ENCODE peak calls at places on chromosome 12, in four cellular contexts. X is NB4, N is HCT116, G is GM12878. A is an unnamed sample.

GRCh38 chr12:98126637-98127335 is 388.6 kb upstream of the TMPO start:
- DNase-seq in G (no peak), X (no peak), N (no peak), A (no peak)

GRCh38 chr12:57128519-57129247 is 400 bp downstream of the LRP1 start:
- DNase-seq in G (no peak), X (no peak), N (no peak), A (no peak)

GRCh38 chr12:59646636-59647035 is 50.8 kb downstream of the SLC16A7 start:
- DNase-seq in X (no peak), G (no peak), N (no peak), A (no peak)

GRCh38 chr12:57896437-57897201 is 44.7 kb upstream of the ATP23 start:
- DNase-seq in X (no peak), G (no peak), N (no peak), A (peak)

GRCh38 chr12:65756956-65757511 is 67.2 kb upstream of the HMGA2 start:
- DNase-seq in G (peak), N (no peak), X (no peak), A (no peak)

GRCh38 chr12:106893451-106893850 is 62.3 kb upstream of the TMEM263 start:
- DNase-seq in N (no peak), G (no peak), X (no peak), A (peak)

GRCh38 chr12:5461966-5462365 is 30.1 kb downstream of the NTF3 start:
- DNase-seq in N (no peak), X (no peak), G (no peak), A (no peak)

GRCh38 chr12:117967512-117967911 is 1.3 kb downstream of the KSR2 start:
- DNase-seq in N (no peak), X (no peak), G (no peak), A (no peak)

GRCh38 chr12:112049351-112049750 is 36.1 kb downstream of the ERP29 start:
- DNase-seq in X (peak), G (no peak), N (no peak), A (no peak)

GRCh38 chr12:12813120-12814101 is at the start of gene DDX47:
- DNase-seq in N (peak), X (peak), G (peak), A (peak)

GRCh38 chr12:48979602-48980388 is 1.7 kb downstream of the WNT1 start:
- DNase-seq in X (peak), N (no peak), G (no peak), A (no peak)

GRCh38 chr12:113241191-113242017 is 20.1 kb downstream of the TPCN1 start:
- DNase-seq in X (peak), G (no peak), N (no peak), A (no peak)

GRCh38 chr12:88242161-88242925 is 100.2 kb downstream of the TMTC3 start:
- DNase-seq in X (no peak), G (no peak), N (peak), A (peak)

GRCh38 chr12:80593766-80594165 is 113.7 kb upstream of the MYF6 start:
- DNase-seq in N (no peak), G (no peak), X (no peak), A (no peak)

GRCh38 chr12:6818246-6819006 is 3.2 kb upstream of the GPR162 start:
- DNase-seq in N (no peak), G (no peak), X (no peak), A (no peak)

GRCh38 chr12:123289911-123290310 is 18.3 kb upstream of the CDK2AP1 start:
- DNase-seq in N (no peak), G (no peak), X (no peak), A (no peak)

GRCh38 chr12:114399664-114400211 is 6.2 kb downstream of the TBX5 start:
- DNase-seq in N (peak), G (no peak), X (no peak), A (no peak)

GRCh38 chr12:31970199-31970598 is 11.0 kb downstream of the RESF1 start:
- DNase-seq in X (no peak), N (no peak), G (no peak), A (peak)

GRCh38 chr12:15634010-15634676 is 155.0 kb downstream of the EPS8 start:
- DNase-seq in G (no peak), X (peak), N (no peak), A (no peak)
- TF ChIP-seq MAX in G (no peak), X (no peak), N (no peak), A (no peak)

GRCh38 chr12:77401480-77402105 is 336.2 kb upstream of the E2F7 start:
- DNase-seq in X (no peak), G (no peak), N (no peak), A (no peak)

GRCh38 chr12:77406131-77406905 is 340.9 kb upstream of the E2F7 start:
- DNase-seq in X (no peak), G (no peak), N (no peak), A (no peak)

GRCh38 chr12:77402726-77403125 is 337.4 kb upstream of the E2F7 start:
- DNase-seq in G (no peak), X (no peak), N (no peak), A (no peak)

GRCh38 chr12:77401062-77401461 is 335.7 kb upstream of the E2F7 start:
- DNase-seq in N (no peak), X (no peak), G (no peak), A (no peak)
- TF ChIP-seq POLR2A in N (no peak), X (no peak), G (no peak), A (no peak)

GRCh38 chr12:52037248-52037861 is 13.9 kb upstream of the NR4A1 start:
- DNase-seq in N (no peak), G (no peak), X (no peak), A (no peak)
- TF ChIP-seq MAX in N (no peak), G (no peak), X (no peak), A (no peak)

GRCh38 chr12:121811434-121812319 is 7.9 kb downstream of the SETD1B start:
- DNase-seq in G (no peak), N (no peak), X (peak), A (peak)

GRCh38 chr12:121810234-121810817 is 6.5 kb downstream of the SETD1B start:
- DNase-seq in X (no peak), N (no peak), G (no peak), A (no peak)

GRCh38 chr12:121812320-121812871 is 8.6 kb downstream of the SETD1B start:
- DNase-seq in G (no peak), X (no peak), N (no peak), A (peak)

GRCh38 chr12:121809712-121810116 is 5.9 kb downstream of the SETD1B start:
- DNase-seq in G (no peak), N (no peak), X (no peak), A (no peak)

DNA sequence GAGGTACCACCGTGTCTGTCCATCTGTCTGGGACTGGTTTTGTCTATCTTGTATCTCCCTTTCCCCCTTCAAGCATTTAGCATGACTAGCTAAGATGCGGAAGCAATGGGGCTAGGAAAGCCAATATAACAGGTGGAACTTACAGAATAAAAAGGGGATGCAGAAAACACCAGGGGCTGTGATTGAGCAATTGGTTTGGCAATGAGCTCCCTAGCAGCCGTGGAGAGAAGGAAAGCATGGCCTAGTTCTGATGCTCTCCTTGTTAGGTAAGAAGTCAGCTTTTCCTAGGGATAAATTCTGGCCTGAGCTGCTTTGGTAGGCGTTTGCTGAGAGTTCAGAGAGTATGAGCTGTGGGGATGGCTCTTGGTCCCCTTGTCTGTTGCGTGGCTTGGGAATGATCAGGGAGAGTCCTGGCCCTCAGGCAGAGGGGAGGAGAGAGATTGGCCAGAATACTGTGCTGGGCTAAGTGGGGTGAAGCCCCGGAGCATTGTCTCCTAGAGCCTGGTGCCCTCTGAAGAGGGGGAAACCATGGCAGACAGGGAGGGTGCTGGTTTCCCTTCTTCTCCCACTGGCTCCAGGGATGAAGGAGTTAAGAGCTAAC is 7.1 kb downstream of the SETD1B start:
- DNase-seq in N (no peak), X (peak), G (no peak), A (no peak)
- TF ChIP-seq POLR2A in N (no peak), X (no peak), G (no peak), A (no peak)

GRCh38 chr12:110543252-110543959 is 39.7 kb downstream of the PPTC7 start:
- DNase-seq in N (no peak), X (no peak), G (peak), A (no peak)
- TF ChIP-seq MAX in N (no peak), X (no peak), G (peak), A (no peak)

GRCh38 chr12:131949431-131950181 is at the start of gene EP400:
- DNase-seq in X (peak), N (peak), G (peak), A (peak)
- TF ChIP-seq POLR2A in X (peak), N (peak), G (peak), A (peak)

GRCh38 chr12:22248079-22248478 is 86.4 kb downstream of the ST8SIA1 start:
- DNase-seq in N (no peak), G (no peak), X (no peak), A (no peak)
- TF ChIP-seq MAX in N (no peak), G (no peak), X (no peak), A (no peak)

GRCh38 chr12:24948452-24948815 is 467 bp downstream of the BCAT1 start:
- DNase-seq in N (no peak), G (peak), X (peak), A (peak)

GRCh38 chr12:24950231-24950834 is 1.4 kb upstream of the BCAT1 start:
- DNase-seq in X (no peak), N (no peak), G (peak), A (no peak)

GRCh38 chr12:24947541-24948451 is 1.1 kb downstream of the BCAT1 start:
- DNase-seq in N (no peak), G (no peak), X (peak), A (no peak)

GRCh38 chr12:24945822-24946221 is 3.1 kb downstream of the BCAT1 start:
- DNase-seq in X (peak), G (no peak), N (no peak), A (no peak)

GRCh38 chr12:24948816-24949722 is at the start of gene BCAT1:
- DNase-seq in G (no peak), N (no peak), X (peak), A (peak)
- TF ChIP-seq POLR2A in G (peak), N (no peak), X (peak), A (no peak)

GRCh38 chr12:53560912-53561589 is 53.8 kb upstream of the NPFF start:
- DNase-seq in G (no peak), X (no peak), N (no peak), A (no peak)
- TF ChIP-seq MAX in G (no peak), X (no peak), N (no peak), A (no peak)

GRCh38 chr12:81859521-81859920 is 100.4 kb upstream of the PPFIA2 start:
- DNase-seq in X (no peak), N (no peak), G (no peak), A (no peak)
- TF ChIP-seq POLR2A in X (no peak), N (no peak), G (no peak), A (no peak)

A was measured in A549.